ENCODE peak calls at places on chromosomes 12 and 14, in eight cellular contexts. D is HTR-8/SVneo; Q is stimulated activated CD8-positive, alpha-beta memory T cell treated with anti-CD3 and anti-CD28 coated beads, Interleukin-4, amount 100 ng/mL, for 24 hours; F is MM.1S; M is stimulated activated CD4-positive, alpha-beta T cell treated with anti-CD3 and anti-CD28 coated beads, Interleukin-1b, Interleukin-23, amount 100 ng/mL, for 1 hour; X is cardiac fibroblast; V is left lung; I is WERI-Rb-1. N is an unnamed sample.

GRCh38 chr12:95412826-95413311 is 61.1 kb upstream of the METAP2 start:
- DNase-seq in D (peak; percentile 64), Q (no peak), F (no peak), M (no peak), X (peak; percentile 92), V (no peak), I (no peak), N (no peak)

GRCh38 chr12:41932470-41932991 is 212.1 kb downstream of the GXYLT1 start:
- DNase-seq in D (no peak), Q (peak; percentile 2), F (no peak), M (no peak), X (peak; percentile 9), V (peak; percentile 94), I (no peak), N (peak; percentile 98)

GRCh38 chr12:60501124-60501729 is 905.4 kb downstream of the SLC16A7 start:
- DNase-seq in D (no peak), Q (no peak), F (peak; percentile 30), M (no peak), X (peak; percentile 19), V (no peak), I (peak; percentile 12), N (no peak)

GRCh38 chr12:109512608-109513007 is 35.2 kb downstream of the UBE3B start:
- DNase-seq in D (no peak), Q (no peak), F (no peak), M (no peak), X (no peak), V (no peak), I (no peak), N (no peak)

GRCh38 chr12:25716842-25717241 is 163.8 kb upstream of the LMNTD1 start:
- DNase-seq in D (no peak), Q (no peak), F (no peak), M (no peak), X (peak; percentile 55), V (no peak), I (no peak), N (peak; percentile 31)

GRCh38 chr12:19223018-19223417 is 93.5 kb downstream of the PLEKHA5 start:
- DNase-seq in D (peak; percentile 11), Q (no peak), F (no peak), M (no peak), X (no peak), V (no peak), I (no peak), N (peak; percentile 37)

GRCh38 chr12:105922670-105923102 is 216.1 kb downstream of the NUAK1 start:
- DNase-seq in D (peak; percentile 30), Q (no peak), F (no peak), M (no peak), X (peak; percentile 85), V (no peak), I (no peak), N (no peak)

GRCh38 chr12:101891462-101891971 is 14.1 kb downstream of the DRAM1 start:
- DNase-seq in D (no peak), Q (no peak), F (peak; percentile 25), M (no peak), X (peak; percentile 76), V (peak; percentile 83), I (no peak), N (peak; percentile 87)

GRCh38 chr12:26818636-26819035 is 14.4 kb downstream of the ITPR2 start:
- DNase-seq in D (no peak), Q (no peak), F (no peak), M (no peak), X (no peak), V (no peak), I (no peak), N (no peak)

GRCh38 chr14:97251423-97252155 is 454.4 kb downstream of the VRK1 start:
- DNase-seq in D (no peak), Q (no peak), F (no peak), M (no peak), X (no peak), V (no peak), I (peak; percentile 14), N (peak; percentile 61)

GRCh38 chr14:22084393-22085281 is 411.0 kb upstream of the OR4E1 start:
- DNase-seq in D (peak; percentile 6), Q (no peak), F (peak; percentile 46), M (no peak), X (peak; percentile 76), V (no peak), I (peak; percentile 10), N (peak; percentile 53)

GRCh38 chr12:125110641-125111360 is 45.6 kb downstream of the AACS start:
- DNase-seq in D (no peak), Q (no peak), F (no peak), M (no peak), X (peak; percentile 61), V (peak; percentile 4), I (no peak), N (no peak)

GRCh38 chr12:24617471-24617870 is 331.4 kb downstream of the BCAT1 start:
- DNase-seq in D (no peak), Q (no peak), F (no peak), M (no peak), X (peak; percentile 81), V (no peak), I (no peak), N (no peak)

GRCh38 chr12:53053223-53054111 is 3.6 kb downstream of the TNS2 start:
- DNase-seq in D (no peak), Q (no peak), F (peak; percentile 73), M (no peak), X (peak; percentile 34), V (no peak), I (peak; percentile 82), N (peak; percentile 34)

GRCh38 chr14:61527325-61528100 is 167.8 kb upstream of the HIF1A start:
- DNase-seq in D (peak; percentile 97), Q (no peak), F (no peak), M (no peak), X (peak; percentile 90), V (peak; percentile 59), I (no peak), N (no peak)

GRCh38 chr14:51862839-51863235 is 2.4 kb downstream of the GNG2 start:
- DNase-seq in D (no peak), Q (no peak), F (no peak), M (no peak), X (no peak), V (no peak), I (no peak), N (no peak)

GRCh38 chr14:94112513-94113060 is 2.1 kb downstream of the IFI27 start:
- DNase-seq in D (no peak), Q (no peak), F (no peak), M (no peak), X (no peak), V (no peak), I (no peak), N (no peak)

GRCh38 chr14:23358553-23359166 is 6.0 kb upstream of the SLC22A17 start:
- DNase-seq in D (no peak), Q (no peak), F (no peak), M (no peak), X (no peak), V (peak; percentile 72), I (no peak), N (no peak)

GRCh38 chr12:19643635-19644034 is 204.3 kb downstream of the AEBP2 start:
- DNase-seq in D (peak; percentile 11), Q (no peak), F (no peak), M (no peak), X (peak; percentile 73), V (no peak), I (peak; percentile 68), N (peak; percentile 37)

GRCh38 chr14:85233756-85234545 is 296.0 kb upstream of the FLRT2 start:
- DNase-seq in D (no peak), Q (no peak), F (no peak), M (no peak), X (peak; percentile 78), V (no peak), I (no peak), N (no peak)

GRCh38 chr12:101857043-101857558 is 20.3 kb upstream of the DRAM1 start:
- DNase-seq in D (peak; percentile 75), Q (no peak), F (no peak), M (no peak), X (peak; percentile 91), V (no peak), I (no peak), N (peak; percentile 51)

GRCh38 chr12:104712968-104713367 is 245.1 kb downstream of the SLC41A2 start:
- DNase-seq in D (no peak), Q (no peak), F (no peak), M (no peak), X (no peak), V (no peak), I (no peak), N (no peak)

GRCh38 chr14:60064491-60065072 is 27.1 kb upstream of the PCNX4 start:
- DNase-seq in D (peak; percentile 71), Q (no peak), F (peak; percentile 22), M (no peak), X (peak; percentile 67), V (no peak), I (no peak), N (peak; percentile 35)

GRCh38 chr14:34649344-34649743 is 19.4 kb upstream of the SNX6 start:
- DNase-seq in D (peak; percentile 80), Q (no peak), F (no peak), M (no peak), X (peak; percentile 85), V (no peak), I (no peak), N (no peak)

GRCh38 chr14:102445641-102446040 is 63.9 kb downstream of the ANKRD9 start:
- DNase-seq in D (no peak), Q (no peak), F (no peak), M (no peak), X (no peak), V (no peak), I (no peak), N (peak; percentile 10)

GRCh38 chr14:61588419-61588901 is 106.9 kb upstream of the HIF1A start:
- DNase-seq in D (no peak), Q (no peak), F (no peak), M (no peak), X (peak; percentile 83), V (no peak), I (no peak), N (no peak)

GRCh38 chr12:64181504-64182291 is 40.4 kb downstream of the KICS2 start:
- DNase-seq in D (peak; percentile 72), Q (no peak), F (no peak), M (no peak), X (peak; percentile 99), V (no peak), I (peak; percentile 43), N (peak; percentile 31)

GRCh38 chr12:29503283-29503682 is 5.8 kb upstream of the OVCH1 start:
- DNase-seq in D (no peak), Q (no peak), F (no peak), M (no peak), X (no peak), V (no peak), I (no peak), N (no peak)

GRCh38 chr12:7143564-7143963 is 13.4 kb downstream of the CLSTN3 start:
- DNase-seq in D (no peak), Q (no peak), F (no peak), M (no peak), X (no peak), V (no peak), I (no peak), N (no peak)

GRCh38 chr12:102423447-102423846 is 56.9 kb downstream of the IGF1 start:
- DNase-seq in D (no peak), Q (no peak), F (no peak), M (no peak), X (no peak), V (no peak), I (no peak), N (no peak)

GRCh38 chr12:63306476-63306875 is 155.5 kb upstream of the AVPR1A start:
- DNase-seq in D (no peak), Q (no peak), F (no peak), M (no peak), X (peak; percentile 65), V (no peak), I (no peak), N (no peak)

GRCh38 chr12:123049398-123050250 is 69.1 kb downstream of the ARL6IP4 start:
- DNase-seq in D (no peak), Q (no peak), F (no peak), M (no peak), X (no peak), V (no peak), I (peak; percentile 29), N (no peak)

GRCh38 chr14:104441275-104442106 is 138.1 kb upstream of the C14orf180 start:
- DNase-seq in D (no peak), Q (no peak), F (no peak), M (no peak), X (no peak), V (no peak), I (no peak), N (no peak)

GRCh38 chr14:94473666-94474410 is 2.2 kb downstream of the SERPINA9 start:
- DNase-seq in D (no peak), Q (no peak), F (no peak), M (no peak), X (peak; percentile 7), V (no peak), I (no peak), N (no peak)

N was measured in KBM-7.